ENCODE peak calls at places on chromosomes 3 and 15, in ten cellular contexts. Y is adipocyte; S is CD8-positive, alpha-beta memory T cell; J is mammary epithelial cell; A is gastrocnemius medialis; X is H1; I is BE2C; M is heart right ventricle; P is naive thymus-derived CD4-positive, alpha-beta T cell; R is colonic mucosa. O is an unnamed sample. For H3K9me3, the result is how much of the 10 kb centered on the place peaks cover.

GRCh38 chr3:128453521-128454309 is 13.0 kb downstream of the DNAJB8 start:
- DNase-seq in S (no peak), J (no peak), P (no peak), A (no peak), R (no peak), Y (no peak), I (peak), M (no peak), X (no peak), O (no peak)

GRCh38 chr3:189393598-189393997 is 221.8 kb downstream of the TPRG1 start:
- DNase-seq in A (no peak), S (no peak), R (no peak), M (no peak), Y (peak), J (peak), X (no peak), I (no peak), P (no peak), O (no peak)

GRCh38 chr3:197792019-197792647 is 1.1 kb downstream of the LRCH3 start:
- DNase-seq in S (peak), P (peak), Y (peak), J (no peak), R (peak), M (no peak), A (no peak), I (no peak), X (no peak), O (no peak)

GRCh38 chr3:148366743-148367410 is 330.8 kb upstream of the AGTR1 start:
- DNase-seq in M (no peak), A (no peak), J (no peak), R (no peak), P (no peak), S (no peak), I (no peak), Y (peak), X (no peak), O (peak)

GRCh38 chr3:187971629-187972028 is 182.3 kb upstream of the LPP start:
- DNase-seq in X (no peak), J (no peak), P (no peak), R (no peak), S (no peak), A (no peak), Y (no peak), M (no peak), I (no peak), O (no peak)

GRCh38 chr3:110165344-110165743 is 828.0 kb upstream of the DPPA4 start:
- DNase-seq in J (no peak), P (no peak), S (no peak), M (no peak), Y (no peak), R (no peak), A (no peak), X (no peak), I (no peak), O (no peak)

GRCh38 chr3:42165211-42165610 is 74.1 kb downstream of the TRAK1 start:
- DNase-seq in P (no peak), J (no peak), M (no peak), S (no peak), X (no peak), A (no peak), R (no peak), I (no peak), Y (no peak), O (peak)

GRCh38 chr3:128587391-128587790 is 63.2 kb downstream of the RPN1 start:
- DNase-seq in S (no peak), R (no peak), Y (no peak), J (peak), I (no peak), X (no peak), M (no peak), P (no peak), A (no peak), O (no peak)

GRCh38 chr3:168121175-168121853 is 25.6 kb upstream of the GOLIM4 start:
- DNase-seq in S (no peak), X (no peak), M (peak), A (peak), R (peak), I (peak), P (no peak), J (no peak), Y (peak), O (peak)

GRCh38 chr3:63967675-63968611 is 55.4 kb downstream of the PSMD6 start:
- DNase-seq in X (no peak), I (peak), P (peak), Y (peak), S (peak), A (no peak), R (peak), M (no peak), J (peak), O (peak)

GRCh38 chr3:18098960-18099587 is 326.1 kb downstream of the SATB1 start:
- DNase-seq in R (no peak), X (no peak), Y (peak), A (no peak), S (no peak), J (peak), I (peak), P (no peak), M (no peak), O (no peak)

GRCh38 chr15:52251144-52251860 is 44.3 kb downstream of the MYO5C start:
- DNase-seq in S (no peak), P (no peak), R (no peak), X (no peak), Y (no peak), M (no peak), J (no peak), I (no peak), A (no peak), O (no peak)

GRCh38 chr15:50911001-50911400 is 2.5 kb downstream of the AP4E1 start:
- DNase-seq in S (no peak), Y (peak), M (no peak), R (no peak), A (no peak), X (no peak), P (no peak), J (no peak), I (no peak), O (no peak)

GRCh38 chr15:23857028-23857641 is 170.0 kb upstream of the NDN start:
- DNase-seq in A (no peak), P (no peak), I (peak), M (no peak), R (peak), J (no peak), Y (peak), S (no peak), X (peak), O (peak)

GRCh38 chr3:108319428-108320053 is 23.2 kb downstream of the HHLA2 start:
- DNase-seq in I (no peak), J (peak), S (no peak), A (no peak), Y (peak), P (no peak), X (no peak), R (peak), M (no peak), O (no peak)

GRCh38 chr3:149080011-149080698 is 6.2 kb downstream of the HLTF start:
- DNase-seq in X (no peak), M (no peak), I (no peak), Y (peak), A (no peak), R (no peak), S (no peak), J (no peak), P (no peak), O (peak)

GRCh38 chr15:76185716-76186115 is 125.6 kb downstream of the ETFA start:
- DNase-seq in Y (peak), S (no peak), J (peak), I (peak), R (peak), A (peak), M (no peak), P (no peak), X (peak), O (no peak)

GRCh38 chr15:87419341-87419740 is 837.2 kb downstream of the NTRK3 start:
- DNase-seq in M (no peak), Y (no peak), P (no peak), I (no peak), J (peak), S (no peak), R (no peak), A (no peak), X (no peak), O (no peak)

GRCh38 chr3:14884665-14885064 is 62.7 kb upstream of the NR2C2 start:
- DNase-seq in M (no peak), P (peak), S (no peak), Y (no peak), X (no peak), R (no peak), I (no peak), A (no peak), J (no peak), O (no peak)

GRCh38 chr15:49978171-49978570 is 140.9 kb downstream of the ATP8B4 start:
- DNase-seq in S (no peak), Y (no peak), R (no peak), J (no peak), M (no peak), A (no peak), X (no peak), P (no peak), I (no peak), O (no peak)

GRCh38 chr15:31338318-31338878 is 11.8 kb downstream of the KLF13 start:
- DNase-seq in A (no peak), J (no peak), Y (no peak), X (no peak), S (no peak), P (no peak), I (no peak), R (no peak), M (peak), O (no peak)

GRCh38 chr3:79297242-79297641 is 470.6 kb downstream of the ROBO1 start:
- DNase-seq in S (no peak), Y (peak), P (no peak), X (no peak), M (no peak), A (no peak), J (peak), I (no peak), R (no peak), O (no peak)

GRCh38 chr15:83166830-83167229 is 40.8 kb downstream of the HDGFL3 start:
- DNase-seq in P (no peak), A (no peak), R (no peak), J (no peak), Y (no peak), X (no peak), S (no peak), I (no peak), M (no peak), O (no peak)
- H3K9me3 ChIP-seq in P (under half), A (under half), R (under half), J (under half), Y (under half), X (under half), S (under half), I (under half), M (under half), O (under half)

GRCh38 chr3:44734646-44735168 is 5.3 kb downstream of the ZNF501 start:
- DNase-seq in P (no peak), A (no peak), M (no peak), Y (no peak), S (no peak), I (no peak), J (no peak), R (no peak), X (no peak), O (no peak)
- H3K9me3 ChIP-seq in P (under half), A (under half), M (under half), Y (half or more), S (half or more), I (under half), J (half or more), R (under half), X (half or more), O (under half)

GRCh38 chr3:10530241-10530640 is 24.9 kb upstream of the ATP2B2 start:
- DNase-seq in J (no peak), X (peak), M (no peak), I (no peak), P (no peak), A (no peak), Y (no peak), R (no peak), S (no peak), O (no peak)
- H3K9me3 ChIP-seq in J (under half), X (under half), M (under half), I (under half), P (under half), A (under half), Y (under half), R (under half), S (under half), O (under half)

DNA sequence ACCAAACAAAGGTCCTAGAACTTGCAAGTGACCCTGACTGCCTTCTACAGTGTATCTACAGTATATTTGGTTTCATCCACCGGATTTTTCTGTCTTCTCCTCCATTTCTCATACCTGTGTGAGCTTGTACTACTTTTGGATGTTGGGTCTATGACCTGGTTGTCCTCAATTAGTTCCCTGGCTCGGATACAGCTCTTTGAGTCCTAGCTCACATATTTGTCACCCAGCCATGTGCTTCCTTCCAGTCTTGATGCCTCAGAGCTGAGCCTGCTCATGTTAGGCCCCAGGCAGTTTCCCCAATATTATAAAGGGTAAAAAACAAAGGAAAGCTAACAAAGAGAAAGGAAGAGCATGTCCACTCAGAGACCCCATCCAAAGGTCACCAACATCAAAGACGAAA is 28.2 kb downstream of the ZNF385D start:
- DNase-seq in J (no peak), Y (no peak), X (no peak), A (no peak), P (no peak), R (no peak), S (no peak), I (no peak), M (no peak), O (no peak)
- H3K9me3 ChIP-seq in J (under half), Y (under half), X (under half), A (under half), P (under half), R (under half), S (under half), I (under half), M (under half), O (under half)

DNA sequence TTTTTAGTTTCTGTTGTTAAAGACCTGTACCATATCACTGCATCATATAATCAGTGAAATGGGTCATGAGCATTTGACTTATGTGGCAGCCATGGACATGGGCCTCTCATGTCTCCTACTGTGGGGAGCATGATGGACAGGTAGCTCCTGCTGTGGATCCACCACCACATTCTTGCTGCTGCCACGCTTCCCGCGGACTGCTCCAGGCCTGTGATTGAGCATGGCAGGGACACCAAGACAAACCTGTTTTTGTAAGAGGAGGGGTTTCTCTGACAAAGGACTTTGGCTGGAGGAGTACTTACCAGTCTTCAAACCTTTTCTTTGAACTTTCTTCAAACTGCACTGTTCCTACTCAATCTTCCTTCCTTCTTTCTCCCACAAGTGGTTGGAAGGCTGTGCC is 17.9 kb upstream of the P2RY14 start:
- DNase-seq in M (no peak), R (no peak), P (no peak), I (no peak), S (no peak), A (no peak), J (no peak), Y (no peak), X (no peak), O (no peak)
- H3K9me3 ChIP-seq in M (under half), R (under half), P (under half), I (under half), S (under half), A (under half), J (under half), Y (under half), X (under half), O (under half)

GRCh38 chr15:29685156-29686078 is 136.9 kb downstream of the TJP1 start:
- DNase-seq in J (peak), Y (no peak), I (no peak), S (no peak), A (no peak), P (no peak), M (no peak), R (no peak), X (peak), O (no peak)
- H3K9me3 ChIP-seq in J (under half), Y (under half), I (under half), S (under half), A (under half), P (under half), M (under half), R (under half), X (under half), O (under half)

DNA sequence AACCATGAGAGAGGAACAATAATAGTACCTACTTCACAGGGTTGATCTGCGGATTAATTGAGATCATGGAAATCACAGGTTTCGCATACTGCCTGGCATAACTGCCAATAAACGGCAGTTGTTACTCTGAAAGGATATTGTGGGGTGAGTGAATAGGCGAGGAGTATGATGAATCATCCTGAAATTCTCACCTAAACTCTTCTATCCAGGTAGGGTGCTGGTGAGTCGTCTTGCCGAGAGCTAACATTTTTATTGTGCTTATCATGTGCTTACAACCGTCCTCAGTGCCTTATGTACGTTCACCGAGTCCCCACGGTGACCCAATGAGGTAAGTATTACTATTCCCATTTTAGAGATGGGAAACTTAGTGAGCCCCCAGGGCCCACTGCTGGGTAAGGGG is 52.4 kb upstream of the SRGAP3 start:
- DNase-seq in I (no peak), R (no peak), Y (no peak), J (peak), S (no peak), P (no peak), M (no peak), A (no peak), X (no peak), O (no peak)
- H3K9me3 ChIP-seq in I (under half), R (under half), Y (under half), J (under half), S (under half), P (under half), M (under half), A (under half), X (under half), O (under half)

DNA sequence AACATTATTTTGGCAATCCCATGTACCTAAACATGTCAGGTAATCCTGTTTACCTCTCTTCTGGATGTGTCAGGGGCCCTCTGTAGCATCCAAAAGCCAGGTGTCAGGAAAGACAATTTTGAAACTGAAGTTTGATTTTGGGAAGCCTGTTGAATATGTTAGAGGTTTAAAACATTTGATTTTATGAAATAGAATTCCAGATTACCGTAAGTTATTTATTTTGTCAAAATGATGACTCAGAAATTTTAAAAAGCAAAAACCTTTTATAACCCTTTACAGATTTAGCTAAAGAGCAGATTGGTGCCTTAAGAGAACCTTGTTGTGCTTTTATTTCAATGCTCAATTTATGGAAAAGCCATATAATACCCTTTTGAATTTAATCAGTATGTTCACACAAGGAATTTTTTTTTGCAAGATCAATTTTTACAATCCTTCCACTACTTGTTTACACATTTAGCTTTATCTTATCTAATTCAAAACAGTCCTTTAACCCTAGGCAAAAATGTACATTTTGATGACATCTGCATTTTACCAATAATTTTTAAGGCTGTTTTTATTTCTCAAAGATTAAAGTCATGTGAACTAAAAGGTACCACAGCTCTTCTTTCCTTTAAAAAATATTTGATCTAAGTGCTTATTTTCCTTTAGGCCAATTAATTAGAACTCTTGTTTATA is 10.0 kb downstream of the KIF15 start:
- DNase-seq in P (no peak), Y (no peak), R (no peak), S (no peak), I (no peak), M (no peak), A (no peak), X (no peak), J (no peak), O (no peak)
- H3K9me3 ChIP-seq in P (under half), Y (under half), R (under half), S (under half), I (under half), M (under half), A (under half), X (half or more), J (under half), O (under half)

GRCh38 chr15:20345401-20345958 is 196.1 kb downstream of the GOLGA6L6 start:
- DNase-seq in S (no peak), J (no peak), I (no peak), A (peak), R (no peak), M (no peak), Y (no peak), X (no peak), P (no peak), O (peak)
- H3K9me3 ChIP-seq in S (under half), J (under half), I (under half), A (under half), R (under half), M (under half), Y (under half), X (under half), P (under half), O (under half)

GRCh38 chr3:112425858-112426750 is 73.2 kb downstream of the BTLA start:
- DNase-seq in M (no peak), Y (no peak), R (no peak), S (no peak), P (no peak), X (no peak), I (no peak), J (no peak), A (no peak), O (no peak)

GRCh38 chr3:112425382-112425781 is 73.9 kb downstream of the BTLA start:
- DNase-seq in P (no peak), A (no peak), J (no peak), S (no peak), I (no peak), M (no peak), R (no peak), Y (no peak), X (no peak), O (no peak)

GRCh38 chr3:112424394-112424793 is 74.9 kb downstream of the BTLA start:
- DNase-seq in Y (no peak), M (no peak), A (no peak), X (no peak), P (no peak), S (no peak), J (no peak), R (no peak), I (no peak), O (no peak)

GRCh38 chr3:112427123-112427522 is 72.1 kb downstream of the BTLA start:
- DNase-seq in S (no peak), P (no peak), Y (no peak), X (no peak), J (no peak), A (no peak), I (no peak), R (no peak), M (no peak), O (no peak)
- H3K9me3 ChIP-seq in S (under half), P (under half), Y (under half), X (under half), J (under half), A (under half), I (under half), R (under half), M (under half), O (under half)